ENCODE peak calls at places on chromosome 17, in eight cellular contexts. O, H, P, G, S, B, X and W are unnamed samples. For H3K9me3, the result is how much of the 10 kb centered on the place peaks cover.

GRCh38 chr17:75637143-75637538 is 3.9 kb downstream of the SMIM5 start:
- DNase-seq in O (no peak), H (no peak), P (no peak), G (no peak), S (no peak), B (no peak), X (no peak), W (peak)

GRCh38 chr17:49121696-49122292 is 10.8 kb upstream of the B4GALNT2 start:
- DNase-seq in O (no peak), H (no peak), P (no peak), G (no peak), S (no peak), B (no peak), X (no peak), W (no peak)

GRCh38 chr17:78620099-78620498 is 42.9 kb upstream of the DNAH17 start:
- DNase-seq in O (no peak), H (no peak), P (no peak), G (no peak), S (no peak), B (no peak), X (no peak), W (no peak)

GRCh38 chr17:59848778-59849177 is 44.0 kb downstream of the TUBD1 start:
- DNase-seq in O (peak), H (no peak), P (no peak), G (peak), S (no peak), B (no peak), X (peak), W (peak)

GRCh38 chr17:49514374-49514738 is 19.3 kb downstream of the NGFR start:
- DNase-seq in O (no peak), H (no peak), P (no peak), G (no peak), S (no peak), B (no peak), X (no peak), W (no peak)

GRCh38 chr17:2421315-2422147 is 20.7 kb upstream of the MNT start:
- DNase-seq in O (peak), H (no peak), P (no peak), G (no peak), S (no peak), B (no peak), X (peak), W (no peak)

GRCh38 chr17:58244958-58245357 is 6.6 kb downstream of the LPO start:
- DNase-seq in O (no peak), H (no peak), P (no peak), G (no peak), S (no peak), B (no peak), X (no peak), W (no peak)

GRCh38 chr17:39659286-39660010 is 5.7 kb upstream of the TCAP start:
- DNase-seq in O (no peak), H (no peak), P (no peak), G (no peak), S (no peak), B (no peak), X (no peak), W (no peak)

GRCh38 chr17:36597866-36598777 is 3.3 kb upstream of the MRM1 start:
- DNase-seq in O (no peak), H (no peak), P (no peak), G (no peak), S (no peak), B (no peak), X (no peak), W (no peak)

GRCh38 chr17:81711814-81712467 is at the start of gene SLC25A10:
- DNase-seq in O (peak), H (peak), P (no peak), G (peak), S (peak), B (no peak), X (peak), W (peak)

GRCh38 chr17:81710514-81711308 is 1.4 kb upstream of the SLC25A10 start:
- DNase-seq in O (no peak), H (no peak), P (no peak), G (no peak), S (no peak), B (no peak), X (peak), W (peak)

GRCh38 chr17:81713556-81714411 is 1.7 kb downstream of the SLC25A10 start:
- DNase-seq in O (no peak), H (no peak), P (no peak), G (no peak), S (no peak), B (no peak), X (peak), W (peak)

GRCh38 chr17:81713004-81713555 is 996 bp downstream of the SLC25A10 start:
- DNase-seq in O (no peak), H (no peak), P (no peak), G (no peak), S (no peak), B (no peak), X (peak), W (no peak)

GRCh38 chr17:81712468-81713003 is 452 bp downstream of the SLC25A10 start:
- DNase-seq in O (no peak), H (no peak), P (no peak), G (no peak), S (no peak), B (no peak), X (peak), W (peak)
- TF ChIP-seq CTCF in O (no peak), H (no peak), P (no peak), G (no peak), S (no peak), B (no peak), X (peak), W (peak)

GRCh38 chr17:82053556-82054263 is 2.0 kb downstream of the GPS1 start:
- DNase-seq in O (peak), H (no peak), P (no peak), G (no peak), S (no peak), B (no peak), X (peak), W (no peak)

GRCh38 chr17:82052638-82053059 is 951 bp downstream of the GPS1 start:
- DNase-seq in O (peak), H (no peak), P (no peak), G (no peak), S (no peak), B (no peak), X (no peak), W (no peak)

GRCh38 chr17:82054351-82055022 is 2.8 kb downstream of the GPS1 start:
- DNase-seq in O (peak), H (no peak), P (no peak), G (no peak), S (no peak), B (no peak), X (peak), W (no peak)

GRCh38 chr17:82051776-82052637 is at the start of the genes GPS1 and RFNG:
- DNase-seq in O (peak), H (peak), P (no peak), G (peak), S (peak), B (no peak), X (peak), W (peak)

GRCh38 chr17:82053130-82053529 is 1.4 kb downstream of the GPS1 start:
- DNase-seq in O (no peak), H (no peak), P (no peak), G (no peak), S (no peak), B (no peak), X (no peak), W (no peak)
- H3K4me3 ChIP-seq in O (peak), H (peak), P (peak), G (no peak), S (peak), B (peak), X (no peak), W (peak)

GRCh38 chr17:21134559-21134958 is 7.8 kb downstream of the DHRS7B start:
- DNase-seq in O (no peak), H (no peak), P (no peak), G (no peak), S (no peak), B (no peak), X (no peak), W (no peak)
- H3K9me3 ChIP-seq in O (under half), H (under half), P (under half), G (under half), S (under half), B (under half), X (under half), W (under half)

GRCh38 chr17:69339937-69340336 is 13.0 kb upstream of the ABCA5 start:
- DNase-seq in O (no peak), H (no peak), P (no peak), G (no peak), S (no peak), B (no peak), X (no peak), W (no peak)

GRCh38 chr17:69348441-69348840 is 21.5 kb upstream of the ABCA5 start:
- DNase-seq in O (no peak), H (no peak), P (no peak), G (no peak), S (no peak), B (no peak), X (no peak), W (no peak)

GRCh38 chr17:69344939-69345338 is 18.0 kb upstream of the ABCA5 start:
- DNase-seq in O (no peak), H (no peak), P (no peak), G (no peak), S (no peak), B (no peak), X (no peak), W (no peak)

GRCh38 chr17:69342896-69343644 is 16.1 kb upstream of the ABCA5 start:
- DNase-seq in O (peak), H (no peak), P (no peak), G (no peak), S (no peak), B (no peak), X (peak), W (no peak)
- TF ChIP-seq CTCF in O (no peak), H (no peak), P (no peak), G (no peak), S (no peak), B (no peak), X (no peak), W (no peak)